ENCODE peak calls at places on chromosomes 12 and 14, in four cellular contexts. B is H7, Z is body of pancreas, D is heart left ventricle. H is an unnamed sample.

GRCh38 chr12:12010277-12011031 is 60.3 kb upstream of the BCL2L14 start:
- DNase-seq in B (no peak), Z (peak; percentile 69), D (peak; percentile 68), H (no peak)

GRCh38 chr14:73025544-73025943 is 1.4 kb downstream of the ZFYVE1 start:
- DNase-seq in B (no peak), Z (no peak), D (no peak), H (peak; percentile 2)

GRCh38 chr12:112303004-112303403 is 79.2 kb downstream of the HECTD4 start:
- DNase-seq in B (no peak), Z (no peak), D (no peak), H (peak; percentile 15)

GRCh38 chr12:26768611-26769603 is 64.1 kb downstream of the ITPR2 start:
- DNase-seq in B (no peak), Z (peak; percentile 57), D (no peak), H (no peak)

GRCh38 chr14:99616832-99617488 is 13.0 kb upstream of the CCDC85C start:
- DNase-seq in B (no peak), Z (no peak), D (no peak), H (no peak)

GRCh38 chr14:68261092-68261842 is 441.7 kb downstream of the RAD51B start:
- DNase-seq in B (no peak), Z (no peak), D (no peak), H (no peak)

GRCh38 chr12:3998397-3998796 is 125.2 kb upstream of the PARP11 start:
- DNase-seq in B (no peak), Z (no peak), D (no peak), H (no peak)

GRCh38 chr12:92621312-92621711 is 81.5 kb upstream of the PLEKHG7 start:
- DNase-seq in B (no peak), Z (no peak), D (no peak), H (no peak)

GRCh38 chr12:52643233-52644077 is 8.6 kb downstream of the KRT2 start:
- DNase-seq in B (no peak), Z (no peak), D (no peak), H (no peak)

GRCh38 chr14:71776463-71777359 is 155.5 kb upstream of the RGS6 start:
- DNase-seq in B (peak; percentile 29), Z (no peak), D (no peak), H (no peak)

GRCh38 chr12:2161478-2161877 is 108.7 kb downstream of the CACNA1C start:
- DNase-seq in B (no peak), Z (peak; percentile 70), D (peak; percentile 78), H (no peak)

GRCh38 chr14:22465201-22465835 is 123.7 kb downstream of the DAD1 start:
- DNase-seq in B (no peak), Z (no peak), D (no peak), H (no peak)

GRCh38 chr12:103012884-103013283 is 55.4 kb downstream of the ASCL1 start:
- DNase-seq in B (peak; percentile 8), Z (no peak), D (no peak), H (no peak)

GRCh38 chr14:93977790-93978581 is 1.6 kb upstream of the ASB2 start:
- DNase-seq in B (no peak), Z (no peak), D (no peak), H (no peak)

GRCh38 chr14:31657917-31658316 is 96.7 kb downstream of the NUBPL start:
- DNase-seq in B (no peak), Z (no peak), D (no peak), H (no peak)

GRCh38 chr12:92078167-92079053 is 67.2 kb downstream of the BTG1 start:
- DNase-seq in B (no peak), Z (no peak), D (no peak), H (peak; percentile 80)

GRCh38 chr14:93160353-93160801 is 24.3 kb downstream of the MOAP1 start:
- DNase-seq in B (peak; percentile 66), Z (peak; percentile 55), D (no peak), H (no peak)

GRCh38 chr14:95339301-95339865 is 19.7 kb upstream of the CLMN start:
- DNase-seq in B (no peak), Z (peak; percentile 89), D (no peak), H (no peak)

GRCh38 chr12:112424126-112424525 is 5.4 kb downstream of the PTPN11 start:
- DNase-seq in B (no peak), Z (no peak), D (no peak), H (no peak)

H was measured in amniotic stem cell.